ENCODE peak calls at places on chromosomes 6 and 20, in five cellular contexts. W is HCEC 1CT, X is HS-5, N is AML-193, A is NCI-H1417. D is an unnamed sample.

GRCh38 chr6:3456794-3457709 is at the start of gene SLC22A23:
- DNase-seq in W (no peak), N (no peak), A (peak), X (no peak), D (no peak)

GRCh38 chr6:146916435-146917015 is 287.7 kb upstream of the STXBP5 start:
- DNase-seq in A (no peak), X (no peak), N (no peak), W (no peak), D (no peak)

GRCh38 chr20:4896971-4897497 is 104.3 kb downstream of the SLC23A2 start:
- DNase-seq in A (peak), W (no peak), N (peak), X (no peak), D (no peak)

GRCh38 chr6:14639983-14640599 is 522.5 kb downstream of the CD83 start:
- DNase-seq in N (no peak), A (no peak), W (no peak), X (no peak), D (no peak)

GRCh38 chr20:57030611-57031600 is 235.5 kb downstream of the BMP7 start:
- DNase-seq in X (peak), A (no peak), W (no peak), N (no peak), D (no peak)

GRCh38 chr20:14989891-14990290 is 652.5 kb upstream of the FLRT3 start:
- DNase-seq in X (no peak), W (no peak), A (no peak), N (no peak), D (no peak)

GRCh38 chr6:1590580-1590979 is 19.1 kb upstream of the FOXC1 start:
- DNase-seq in N (no peak), A (no peak), X (no peak), W (no peak), D (no peak)

GRCh38 chr20:20410678-20411077 is 42.8 kb downstream of the INSM1 start:
- DNase-seq in X (no peak), A (peak), W (no peak), N (no peak), D (no peak)

GRCh38 chr20:5999783-6000182 is 49.3 kb downstream of the MCM8 start:
- DNase-seq in N (no peak), A (no peak), W (no peak), X (no peak), D (no peak)

GRCh38 chr6:33905081-33905609 is 101.3 kb upstream of the MLN start:
- DNase-seq in N (no peak), A (peak), X (no peak), W (no peak), D (peak)

GRCh38 chr6:55917756-55918415 is 42.5 kb upstream of the BMP5 start:
- DNase-seq in W (no peak), N (no peak), X (no peak), A (no peak), D (no peak)

GRCh38 chr20:20827992-20828597 is 115.7 kb upstream of the RALGAPA2 start:
- DNase-seq in N (no peak), A (peak), X (no peak), W (no peak), D (no peak)

GRCh38 chr6:50093116-50093937 is 43.6 kb upstream of the DEFB112 start:
- DNase-seq in N (no peak), W (no peak), X (no peak), A (no peak), D (no peak)

GRCh38 chr6:154705471-154706113 is 27.6 kb upstream of the SCAF8 start:
- DNase-seq in A (no peak), X (no peak), N (no peak), W (peak), D (no peak)

GRCh38 chr20:41261790-41262717 is 55.5 kb downstream of the ZHX3 start:
- DNase-seq in X (no peak), W (no peak), A (no peak), N (no peak), D (no peak)

GRCh38 chr6:22544469-22544868 is 24.9 kb upstream of the HDGFL1 start:
- DNase-seq in A (no peak), N (no peak), X (no peak), W (no peak), D (no peak)

GRCh38 chr6:52650946-52651345 is 20.0 kb upstream of the TMEM14A start:
- DNase-seq in W (peak), N (no peak), A (no peak), X (no peak), D (peak)

GRCh38 chr6:82371799-82372508 is 8.3 kb downstream of the TPBG start:
- DNase-seq in W (peak), A (no peak), N (no peak), X (peak), D (no peak)

GRCh38 chr6:105713474-105714118 is 310.7 kb upstream of the PREP start:
- DNase-seq in A (peak), N (no peak), X (no peak), W (peak), D (no peak)

GRCh38 chr20:16020971-16021370 is 552.3 kb downstream of the KIF16B start:
- DNase-seq in X (peak), A (no peak), W (no peak), N (no peak), D (no peak)

GRCh38 chr6:88048556-88048955 is 915 bp downstream of the SPACA1 start:
- DNase-seq in N (no peak), W (no peak), A (peak), X (no peak), D (no peak)

D was measured in Kasumi-1.